ENCODE peak calls at places on chromosomes 6 and 20, in ten cellular contexts. One of them, this sample, is unnamed.

GRCh38 chr6:3644613-3645012 is 106.9 kb downstream of the PXDC1 start:
- DNase-seq in anterior cingulate cortex: peak
- DNase-seq in activated CD4-positive, alpha-beta T cell treated with anti-CD3 and anti-CD28 coated beads, Interleukin-2, amount 10 ng/mL, durations not matched to agents 7 days and 5 days: no peak
- DNase-seq in renal cortical epithelial cell: no peak
- DNase-seq in left colon: no peak
- DNase-seq in neural crest cell: no peak
- DNase-seq in HuH-7: no peak
- DNase-seq in adrenal gland: no peak
- DNase-seq in HFFc6: no peak
- DNase-seq in RKO: no peak
- DNase-seq in this sample: no peak

GRCh38 chr6:3389390-3390167 is 67.3 kb downstream of the SLC22A23 start:
- DNase-seq in anterior cingulate cortex: peak
- DNase-seq in activated CD4-positive, alpha-beta T cell treated with anti-CD3 and anti-CD28 coated beads, Interleukin-2, amount 10 ng/mL, durations not matched to agents 7 days and 5 days: no peak
- DNase-seq in renal cortical epithelial cell: no peak
- DNase-seq in left colon: no peak
- DNase-seq in neural crest cell: no peak
- DNase-seq in HuH-7: no peak
- DNase-seq in adrenal gland: no peak
- DNase-seq in HFFc6: no peak
- DNase-seq in RKO: no peak
- DNase-seq in this sample: no peak

GRCh38 chr6:35780719-35781118 is at the start of gene CLPSL1:
- DNase-seq in anterior cingulate cortex: no peak
- DNase-seq in activated CD4-positive, alpha-beta T cell treated with anti-CD3 and anti-CD28 coated beads, Interleukin-2, amount 10 ng/mL, durations not matched to agents 7 days and 5 days: no peak
- DNase-seq in renal cortical epithelial cell: no peak
- DNase-seq in left colon: no peak
- DNase-seq in neural crest cell: no peak
- DNase-seq in HuH-7: no peak
- DNase-seq in adrenal gland: no peak
- DNase-seq in HFFc6: no peak
- DNase-seq in RKO: no peak
- DNase-seq in this sample: no peak

GRCh38 chr20:50196896-50197295 is 6.3 kb downstream of the CEBPB start:
- DNase-seq in anterior cingulate cortex: no peak
- DNase-seq in activated CD4-positive, alpha-beta T cell treated with anti-CD3 and anti-CD28 coated beads, Interleukin-2, amount 10 ng/mL, durations not matched to agents 7 days and 5 days: no peak
- DNase-seq in renal cortical epithelial cell: no peak
- DNase-seq in left colon: no peak
- DNase-seq in neural crest cell: no peak
- DNase-seq in HuH-7: no peak
- DNase-seq in adrenal gland: peak
- DNase-seq in HFFc6: no peak
- DNase-seq in RKO: no peak
- DNase-seq in this sample: no peak

GRCh38 chr6:28757429-28758045 is 166.2 kb downstream of the TRIM27 start:
- DNase-seq in anterior cingulate cortex: no peak
- DNase-seq in activated CD4-positive, alpha-beta T cell treated with anti-CD3 and anti-CD28 coated beads, Interleukin-2, amount 10 ng/mL, durations not matched to agents 7 days and 5 days: no peak
- DNase-seq in renal cortical epithelial cell: no peak
- DNase-seq in left colon: no peak
- DNase-seq in neural crest cell: no peak
- DNase-seq in HuH-7: no peak
- DNase-seq in adrenal gland: no peak
- DNase-seq in HFFc6: no peak
- DNase-seq in RKO: peak
- DNase-seq in this sample: no peak

GRCh38 chr20:6975326-6975725 is 207.8 kb downstream of the BMP2 start:
- DNase-seq in anterior cingulate cortex: no peak
- DNase-seq in activated CD4-positive, alpha-beta T cell treated with anti-CD3 and anti-CD28 coated beads, Interleukin-2, amount 10 ng/mL, durations not matched to agents 7 days and 5 days: no peak
- DNase-seq in renal cortical epithelial cell: peak
- DNase-seq in left colon: no peak
- DNase-seq in neural crest cell: no peak
- DNase-seq in HuH-7: no peak
- DNase-seq in adrenal gland: no peak
- DNase-seq in HFFc6: no peak
- DNase-seq in RKO: no peak
- DNase-seq in this sample: no peak

GRCh38 chr6:117740605-117741004 is 65.3 kb downstream of the NUS1 start:
- DNase-seq in anterior cingulate cortex: no peak
- DNase-seq in activated CD4-positive, alpha-beta T cell treated with anti-CD3 and anti-CD28 coated beads, Interleukin-2, amount 10 ng/mL, durations not matched to agents 7 days and 5 days: no peak
- DNase-seq in renal cortical epithelial cell: no peak
- DNase-seq in left colon: no peak
- DNase-seq in neural crest cell: no peak
- DNase-seq in HuH-7: no peak
- DNase-seq in adrenal gland: no peak
- DNase-seq in HFFc6: no peak
- DNase-seq in RKO: no peak
- DNase-seq in this sample: no peak

GRCh38 chr20:32681175-32682084 is 7.7 kb upstream of the C20orf203 start:
- DNase-seq in anterior cingulate cortex: peak
- DNase-seq in activated CD4-positive, alpha-beta T cell treated with anti-CD3 and anti-CD28 coated beads, Interleukin-2, amount 10 ng/mL, durations not matched to agents 7 days and 5 days: peak
- DNase-seq in renal cortical epithelial cell: peak
- DNase-seq in left colon: no peak
- DNase-seq in neural crest cell: peak
- DNase-seq in HuH-7: no peak
- DNase-seq in adrenal gland: peak
- DNase-seq in HFFc6: no peak
- DNase-seq in RKO: no peak
- DNase-seq in this sample: peak

GRCh38 chr20:36435799-36436541 is 105.3 kb upstream of the MYL9 start:
- DNase-seq in anterior cingulate cortex: no peak
- DNase-seq in activated CD4-positive, alpha-beta T cell treated with anti-CD3 and anti-CD28 coated beads, Interleukin-2, amount 10 ng/mL, durations not matched to agents 7 days and 5 days: peak
- DNase-seq in renal cortical epithelial cell: peak
- DNase-seq in left colon: peak
- DNase-seq in neural crest cell: peak
- DNase-seq in HuH-7: no peak
- DNase-seq in adrenal gland: peak
- DNase-seq in HFFc6: no peak
- DNase-seq in RKO: peak
- DNase-seq in this sample: no peak

GRCh38 chr20:63979549-63980316 is at the start of gene SAMD10:
- DNase-seq in anterior cingulate cortex: peak
- DNase-seq in activated CD4-positive, alpha-beta T cell treated with anti-CD3 and anti-CD28 coated beads, Interleukin-2, amount 10 ng/mL, durations not matched to agents 7 days and 5 days: peak
- DNase-seq in renal cortical epithelial cell: peak
- DNase-seq in left colon: peak
- DNase-seq in neural crest cell: peak
- DNase-seq in HuH-7: peak
- DNase-seq in adrenal gland: peak
- DNase-seq in HFFc6: no peak
- DNase-seq in RKO: peak
- DNase-seq in this sample: peak

GRCh38 chr6:124053315-124053714 is 249.7 kb downstream of the NKAIN2 start:
- DNase-seq in anterior cingulate cortex: no peak
- DNase-seq in activated CD4-positive, alpha-beta T cell treated with anti-CD3 and anti-CD28 coated beads, Interleukin-2, amount 10 ng/mL, durations not matched to agents 7 days and 5 days: no peak
- DNase-seq in renal cortical epithelial cell: no peak
- DNase-seq in left colon: no peak
- DNase-seq in neural crest cell: no peak
- DNase-seq in HuH-7: no peak
- DNase-seq in adrenal gland: no peak
- DNase-seq in HFFc6: no peak
- DNase-seq in RKO: no peak
- DNase-seq in this sample: no peak

GRCh38 chr6:16785496-16785895 is 24.2 kb upstream of the ATXN1 start:
- DNase-seq in anterior cingulate cortex: no peak
- DNase-seq in activated CD4-positive, alpha-beta T cell treated with anti-CD3 and anti-CD28 coated beads, Interleukin-2, amount 10 ng/mL, durations not matched to agents 7 days and 5 days: no peak
- DNase-seq in renal cortical epithelial cell: no peak
- DNase-seq in left colon: no peak
- DNase-seq in neural crest cell: no peak
- DNase-seq in HuH-7: no peak
- DNase-seq in adrenal gland: no peak
- DNase-seq in HFFc6: no peak
- DNase-seq in RKO: no peak
- DNase-seq in this sample: no peak

GRCh38 chr20:5748246-5748645 is 2.0 kb upstream of the SHLD1 start:
- DNase-seq in anterior cingulate cortex: no peak
- DNase-seq in activated CD4-positive, alpha-beta T cell treated with anti-CD3 and anti-CD28 coated beads, Interleukin-2, amount 10 ng/mL, durations not matched to agents 7 days and 5 days: no peak
- DNase-seq in renal cortical epithelial cell: no peak
- DNase-seq in left colon: peak
- DNase-seq in neural crest cell: no peak
- DNase-seq in HuH-7: no peak
- DNase-seq in adrenal gland: no peak
- DNase-seq in HFFc6: no peak
- DNase-seq in RKO: no peak
- DNase-seq in this sample: no peak

GRCh38 chr20:34943808-34944568 is 11.6 kb downstream of the GSS start:
- DNase-seq in anterior cingulate cortex: no peak
- DNase-seq in activated CD4-positive, alpha-beta T cell treated with anti-CD3 and anti-CD28 coated beads, Interleukin-2, amount 10 ng/mL, durations not matched to agents 7 days and 5 days: no peak
- DNase-seq in renal cortical epithelial cell: peak
- DNase-seq in left colon: no peak
- DNase-seq in neural crest cell: no peak
- DNase-seq in HuH-7: no peak
- DNase-seq in adrenal gland: no peak
- DNase-seq in HFFc6: no peak
- DNase-seq in RKO: no peak
- DNase-seq in this sample: no peak

GRCh38 chr20:50645253-50646068 is 45.9 kb downstream of the RIPOR3 start:
- DNase-seq in anterior cingulate cortex: no peak
- DNase-seq in activated CD4-positive, alpha-beta T cell treated with anti-CD3 and anti-CD28 coated beads, Interleukin-2, amount 10 ng/mL, durations not matched to agents 7 days and 5 days: no peak
- DNase-seq in renal cortical epithelial cell: peak
- DNase-seq in left colon: peak
- DNase-seq in neural crest cell: no peak
- DNase-seq in HuH-7: peak
- DNase-seq in adrenal gland: peak
- DNase-seq in HFFc6: peak
- DNase-seq in RKO: peak
- DNase-seq in this sample: peak

GRCh38 chr6:26607434-26608230 is 10.9 kb downstream of the ABT1 start:
- DNase-seq in anterior cingulate cortex: peak
- DNase-seq in activated CD4-positive, alpha-beta T cell treated with anti-CD3 and anti-CD28 coated beads, Interleukin-2, amount 10 ng/mL, durations not matched to agents 7 days and 5 days: peak
- DNase-seq in renal cortical epithelial cell: peak
- DNase-seq in left colon: no peak
- DNase-seq in neural crest cell: peak
- DNase-seq in HuH-7: peak
- DNase-seq in adrenal gland: peak
- DNase-seq in HFFc6: peak
- DNase-seq in RKO: peak
- DNase-seq in this sample: peak